ENCODE peak calls at places on chromosomes 4 and X, in four cellular contexts. S, K, X and P are unnamed samples.

GRCh38 chr4:80092088-80092487 is 19.1 kb upstream of the ANTXR2 start:
- DNase-seq in S (no peak), X (no peak), K (no peak), P (no peak)

GRCh38 chr4:122542411-122543236 is 78.2 kb downstream of the IL21 start:
- DNase-seq in K (peak; percentile 76), X (no peak), S (no peak), P (no peak)

GRCh38 chrX:42803320-42803719 is 25.4 kb upstream of the PPP1R2C start:
- DNase-seq in S (no peak), K (peak; percentile 0), X (no peak), P (no peak)

GRCh38 chr4:88981571-88981970 is 75.4 kb downstream of the FAM13A start:
- DNase-seq in S (no peak), X (no peak), K (no peak), P (no peak)

GRCh38 chr4:48968814-48969213 is 17.3 kb upstream of the CWH43 start:
- DNase-seq in S (no peak), K (peak; percentile 81), X (no peak), P (no peak)

GRCh38 chr4:183637461-183637860 is 21.5 kb downstream of the RWDD4 start:
- DNase-seq in X (no peak), S (no peak), K (peak; percentile 38), P (no peak)

GRCh38 chrX:42714981-42715688 is 62.8 kb downstream of the PPP1R2C start:
- DNase-seq in X (peak; percentile 33), S (no peak), K (peak; percentile 14), P (peak; percentile 32)

GRCh38 chr4:73213917-73214663 is 44.5 kb downstream of the ANKRD17 start:
- DNase-seq in X (no peak), S (no peak), K (peak; percentile 28), P (no peak)

GRCh38 chr4:184450045-184450444 is 24.3 kb downstream of the IRF2 start:
- DNase-seq in K (peak; percentile 87), X (no peak), S (no peak), P (no peak)

GRCh38 chr4:42489095-42489494 is 91.8 kb downstream of the SHISA3 start:
- DNase-seq in S (no peak), K (no peak), X (no peak), P (no peak)

GRCh38 chr4:42487230-42487629 is 89.9 kb downstream of the SHISA3 start:
- DNase-seq in K (no peak), X (no peak), S (no peak), P (no peak)

GRCh38 chr4:42490015-42490414 is 92.7 kb downstream of the SHISA3 start:
- DNase-seq in X (no peak), K (no peak), S (no peak), P (no peak)

GRCh38 chr4:42488114-42488513 is 90.8 kb downstream of the SHISA3 start:
- DNase-seq in K (no peak), S (no peak), X (no peak), P (no peak)

GRCh38 chr4:42488554-42488953 is 91.3 kb downstream of the SHISA3 start:
- DNase-seq in S (no peak), X (no peak), K (no peak), P (no peak)
- H3K4me3 ChIP-seq in S (no peak overlapping the region), X (no peak overlapping the region), K (no peak overlapping the region), P (no peak overlapping the region)

GRCh38 chrX:11954196-11954595 is 184.1 kb upstream of the FRMPD4 start:
- DNase-seq in S (no peak), X (no peak), K (no peak), P (no peak)
- TF ChIP-seq CTCF in S (no peak), X (no peak), K (no peak), P (no peak)

DNA sequence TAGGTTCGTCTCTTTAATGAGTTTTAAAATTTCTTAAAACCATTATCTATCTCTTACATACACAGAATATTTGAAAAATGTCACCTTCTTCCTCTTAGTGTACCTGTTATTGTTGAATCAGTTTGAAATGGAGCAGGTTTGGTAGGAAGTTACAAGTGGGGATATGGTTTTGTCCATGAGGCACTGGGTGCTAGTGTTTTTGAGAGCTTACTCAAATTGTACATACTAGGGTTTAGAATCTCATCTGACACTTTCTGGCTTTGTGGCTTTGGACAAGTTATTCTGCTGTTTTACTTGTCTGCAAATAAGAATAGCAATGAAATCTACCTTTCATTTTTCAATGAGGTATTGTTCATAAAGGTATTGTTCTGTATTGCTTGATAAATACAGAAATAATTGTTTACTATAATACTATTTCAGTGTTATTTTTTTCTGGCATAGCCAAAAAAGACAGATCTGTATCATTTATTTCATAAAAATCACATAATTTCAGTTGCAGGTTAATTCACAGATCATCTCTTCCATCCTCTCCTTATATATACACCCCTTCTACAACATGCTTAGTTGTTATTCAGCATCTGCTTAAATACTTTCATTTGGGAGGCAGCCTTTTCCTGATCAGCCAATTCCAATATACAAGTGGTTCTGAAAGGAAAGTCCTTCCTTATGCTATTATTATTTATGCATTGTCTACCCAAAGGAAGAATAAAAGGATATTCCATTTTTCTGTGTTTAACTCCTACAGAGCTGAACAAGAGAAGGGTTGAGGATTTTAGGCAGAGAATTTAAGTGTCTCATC is 13.3 kb downstream of the NCAPG start:
- DNase-seq in X (no peak), S (no peak), K (peak; percentile 37), P (no peak)
- H3K36me3 ChIP-seq in X (peaks cover 87% of the 10 kb centered on the region), S (peaks cover 99% of the 10 kb centered on the region), K (no peaks in the 10 kb centered on the region), P (no peaks in the 10 kb centered on the region)

DNA sequence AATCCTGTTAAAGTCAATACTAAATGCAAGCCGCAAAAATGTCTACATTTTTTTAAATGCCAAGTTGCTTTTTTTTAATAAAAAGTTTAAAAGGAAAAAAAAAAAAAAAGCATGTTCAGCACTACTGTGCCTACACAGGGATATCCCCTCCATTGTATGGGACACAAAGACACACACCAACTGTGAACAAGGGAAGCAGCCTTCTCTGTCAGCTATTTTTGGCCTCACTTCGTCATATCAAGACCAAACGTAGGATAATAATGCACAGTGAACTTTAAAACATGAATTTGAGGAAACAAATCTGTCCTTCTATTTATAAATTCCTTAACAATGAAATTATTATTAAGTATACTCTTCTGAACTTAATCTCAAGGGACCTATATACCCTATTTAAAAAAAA is 4.4 kb downstream of the FBXW7 start:
- DNase-seq in S (no peak), K (no peak), X (no peak), P (no peak)
- H3K4me3 ChIP-seq in S (no peak overlapping the region), K (no peak overlapping the region), X (no peak overlapping the region), P (no peak overlapping the region)

GRCh38 chrX:17164079-17164478 is 210.9 kb upstream of the NHS start:
- DNase-seq in K (no peak), S (no peak), X (no peak), P (no peak)

GRCh38 chrX:17161991-17162390 is 213.0 kb upstream of the NHS start:
- DNase-seq in X (no peak), S (no peak), K (no peak), P (no peak)

GRCh38 chrX:17164936-17165335 is 210.1 kb upstream of the NHS start:
- DNase-seq in X (no peak), S (no peak), K (peak; percentile 58), P (no peak)

DNA sequence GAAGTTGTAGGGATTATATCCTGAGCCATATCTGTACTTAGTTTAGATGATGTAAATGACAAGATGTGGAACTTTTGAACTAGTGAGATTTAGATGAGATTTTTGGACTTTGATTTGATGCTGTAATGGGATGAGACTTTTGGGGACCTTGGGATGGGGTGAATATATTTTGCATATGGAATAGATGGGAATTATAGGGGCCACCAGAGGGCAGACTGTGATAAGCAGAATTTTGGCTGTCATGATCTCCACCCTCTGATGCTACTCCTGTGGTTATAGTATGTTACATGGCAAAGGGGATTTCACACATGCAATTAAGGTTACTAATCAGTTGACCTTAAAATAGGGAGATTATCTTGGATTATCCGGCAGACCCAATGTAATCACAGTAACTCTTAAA is 214.0 kb upstream of the NHS start:
- DNase-seq in S (no peak), K (no peak), X (no peak), P (no peak)
- TF ChIP-seq CTCF in S (peak; percentile 20), K (no peak), X (peak; percentile 29), P (no peak)

GRCh38 chr4:3135155-3136011 is 60.9 kb downstream of the HTT start:
- DNase-seq in K (no peak), S (no peak), X (no peak), P (no peak)
- H3K36me3 ChIP-seq in K (peaks cover 10% of the 10 kb centered on the region), S (peaks cover 100% of the 10 kb centered on the region), X (peaks cover 54% of the 10 kb centered on the region), P (peaks cover 3% of the 10 kb centered on the region)

GRCh38 chr4:76543378-76543777 is 108.3 kb downstream of the SHROOM3 start:
- DNase-seq in S (no peak), X (no peak), K (no peak), P (no peak)

GRCh38 chr4:76545161-76545884 is 110.3 kb downstream of the SHROOM3 start:
- DNase-seq in X (no peak), K (no peak), S (no peak), P (peak; percentile 75)

GRCh38 chr4:76547167-76547760 is 112.2 kb downstream of the SHROOM3 start:
- DNase-seq in K (no peak), S (no peak), X (no peak), P (no peak)

GRCh38 chr4:76548704-76549103 is 113.7 kb downstream of the SHROOM3 start:
- DNase-seq in K (no peak), S (no peak), X (no peak), P (no peak)

DNA sequence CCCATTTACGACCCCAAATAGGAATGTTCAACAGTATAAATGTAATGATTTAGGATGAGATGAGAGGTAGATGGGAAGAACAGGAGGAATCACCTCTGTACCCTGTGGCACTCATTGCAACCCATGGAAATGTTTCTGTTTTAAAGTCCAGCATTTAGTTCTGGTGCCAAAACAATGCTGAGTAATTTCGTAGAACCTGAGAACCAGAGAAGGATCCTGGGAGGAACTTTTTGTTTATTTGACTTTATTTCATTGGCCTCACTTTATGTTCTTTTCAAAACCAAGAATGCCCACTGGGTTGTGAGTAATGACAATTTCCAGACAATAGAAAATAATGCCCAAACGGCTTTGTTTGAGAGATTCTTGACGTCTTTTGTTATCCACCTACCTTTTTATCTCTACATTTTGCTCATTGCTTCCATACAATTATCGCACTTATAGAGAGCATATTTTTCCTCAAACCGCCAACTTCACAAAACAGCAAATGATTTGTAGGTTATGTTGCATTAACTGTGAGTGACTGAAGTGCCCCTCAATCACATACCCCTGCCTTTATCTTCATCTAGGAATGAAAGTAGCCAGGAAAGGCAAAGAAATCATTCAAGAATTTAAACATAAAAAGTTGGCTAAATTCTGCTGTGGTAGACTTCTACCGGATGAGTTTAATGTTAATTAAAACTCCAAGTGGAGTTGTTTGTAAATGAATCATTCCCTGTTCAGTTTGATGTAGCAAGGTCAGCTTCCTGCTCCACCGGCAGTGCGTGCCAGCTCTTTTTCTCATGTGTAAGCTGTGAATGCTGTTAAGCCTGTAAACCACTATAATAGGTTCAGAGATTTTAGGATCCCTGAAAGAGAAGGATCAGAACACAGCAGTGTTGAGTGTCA is 111.5 kb downstream of the SHROOM3 start:
- DNase-seq in X (no peak), S (no peak), K (peak; percentile 70), P (peak; percentile 90)
- H3K4me3 ChIP-seq in X (no peak overlapping the region), S (no peak overlapping the region), K (no peak overlapping the region), P (no peak overlapping the region)

GRCh38 chrX:151724563-151725337 is 8.9 kb downstream of the FATE1 start:
- DNase-seq in S (no peak), K (no peak), X (no peak), P (no peak)

GRCh38 chrX:151725338-151725614 is 9.3 kb upstream of the CNGA2 start:
- DNase-seq in K (no peak), S (no peak), X (no peak), P (no peak)

GRCh38 chrX:151723156-151723760 is 7.4 kb downstream of the FATE1 start:
- DNase-seq in K (no peak), X (no peak), S (no peak), P (no peak)

GRCh38 chrX:151726751-151727150 is 7.8 kb upstream of the CNGA2 start:
- DNase-seq in K (no peak), X (no peak), S (no peak), P (no peak)

GRCh38 chrX:151722241-151722846 is 6.5 kb downstream of the FATE1 start:
- DNase-seq in K (peak; percentile 0), S (peak; percentile 10), X (no peak), P (no peak)
- TF ChIP-seq CTCF in K (no peak), S (peak; percentile 61), X (no peak), P (peak; percentile 50)

GRCh38 chr4:84767163-84767562 is 184.2 kb downstream of the CDS1 start:
- DNase-seq in S (no peak), X (no peak), K (no peak), P (no peak)
- H3K36me3 ChIP-seq in S (no peaks in the 10 kb centered on the region), X (peaks cover 3% of the 10 kb centered on the region), K (no peaks in the 10 kb centered on the region), P (no peaks in the 10 kb centered on the region)